ENCODE peak calls at places on chromosomes 7 and 10, in six cellular contexts. One of them, this sample, is unnamed.

GRCh38 chr10:37992083-37992482 is 15.6 kb upstream of the ZNF25 start:
- DNase-seq in posterior cingulate gyrus: no peak
- DNase-seq in substantia nigra: no peak
- DNase-seq in EH: no peak
- DNase-seq in SK-N-DZ: peak
- DNase-seq in cortex of kidney: no peak
- DNase-seq in this sample: no peak

GRCh38 chr7:1925973-1926907 is 256.2 kb downstream of the ELFN1 start:
- DNase-seq in substantia nigra: no peak
- DNase-seq in posterior cingulate gyrus: no peak
- DNase-seq in SK-N-DZ: no peak
- DNase-seq in cortex of kidney: no peak
- DNase-seq in EH: no peak
- DNase-seq in this sample: no peak

GRCh38 chr10:33306126-33306525 is 28.3 kb downstream of the NRP1 start:
- DNase-seq in SK-N-DZ: no peak
- DNase-seq in cortex of kidney: no peak
- DNase-seq in substantia nigra: no peak
- DNase-seq in posterior cingulate gyrus: no peak
- DNase-seq in EH: no peak
- DNase-seq in this sample: no peak

GRCh38 chr10:131784363-131785120 is 116.3 kb upstream of the PPP2R2D start:
- DNase-seq in SK-N-DZ: no peak
- DNase-seq in substantia nigra: no peak
- DNase-seq in posterior cingulate gyrus: no peak
- DNase-seq in cortex of kidney: no peak
- DNase-seq in EH: no peak
- DNase-seq in this sample: no peak

GRCh38 chr7:151539055-151539714 is 19.5 kb upstream of the RHEB start:
- DNase-seq in substantia nigra: peak
- DNase-seq in SK-N-DZ: peak
- DNase-seq in EH: peak
- DNase-seq in cortex of kidney: no peak
- DNase-seq in posterior cingulate gyrus: peak
- DNase-seq in this sample: peak

GRCh38 chr10:101778781-101779543 is 3.0 kb upstream of the FGF8 start:
- DNase-seq in posterior cingulate gyrus: no peak
- DNase-seq in SK-N-DZ: no peak
- DNase-seq in EH: no peak
- DNase-seq in substantia nigra: no peak
- DNase-seq in cortex of kidney: no peak
- DNase-seq in this sample: no peak

GRCh38 chr10:11234857-11235640 is 217.4 kb downstream of the CELF2 start:
- DNase-seq in EH: peak
- DNase-seq in posterior cingulate gyrus: no peak
- DNase-seq in cortex of kidney: no peak
- DNase-seq in SK-N-DZ: no peak
- DNase-seq in substantia nigra: no peak
- DNase-seq in this sample: no peak

GRCh38 chr10:100886544-100886943 is 26.2 kb upstream of the SLF2 start:
- DNase-seq in cortex of kidney: no peak
- DNase-seq in substantia nigra: no peak
- DNase-seq in EH: no peak
- DNase-seq in SK-N-DZ: no peak
- DNase-seq in posterior cingulate gyrus: no peak
- DNase-seq in this sample: no peak

GRCh38 chr10:132368881-132369635 is 27.9 kb upstream of the PWWP2B start:
- DNase-seq in posterior cingulate gyrus: no peak
- DNase-seq in SK-N-DZ: no peak
- DNase-seq in cortex of kidney: no peak
- DNase-seq in EH: peak
- DNase-seq in substantia nigra: no peak
- DNase-seq in this sample: no peak